ENCODE peak calls at places on chromosome 17, in eight cellular contexts. Q is pancreas, M is prostate gland, G is A549, V is IMR-90, D is PC-3, K is left ventricle myocardium inferior, C is AG10803. L is an unnamed sample.

GRCh38 chr17:9517396-9517795 is 58.2 kb downstream of the STX8 start:
- DNase-seq in Q (no peak), V (no peak), C (no peak), G (no peak), D (no peak), M (no peak), K (no peak), L (no peak)

GRCh38 chr17:49554694-49555494 is 20.8 kb upstream of the NXPH3 start:
- DNase-seq in C (no peak), Q (no peak), D (no peak), V (no peak), K (no peak), M (no peak), G (no peak), L (no peak)

GRCh38 chr17:43042025-43042424 is 17.0 kb downstream of the RND2 start:
- DNase-seq in D (no peak), M (no peak), K (no peak), Q (no peak), G (no peak), V (peak), C (peak), L (no peak)

GRCh38 chr17:39740357-39741111 is 2.8 kb downstream of the GRB7 start:
- DNase-seq in M (peak), Q (peak), D (peak), K (no peak), C (peak), G (peak), V (peak), L (peak)

GRCh38 chr17:20074489-20074888 is 65.3 kb downstream of the SPECC1 start:
- DNase-seq in Q (no peak), K (no peak), C (no peak), M (no peak), D (no peak), V (no peak), G (no peak), L (no peak)

GRCh38 chr17:18261146-18261515 is 669 bp downstream of the MIEF2 start:
- DNase-seq in Q (peak), M (peak), C (peak), V (peak), K (peak), D (peak), G (peak), L (peak)

GRCh38 chr17:64459284-64459747 is 10.4 kb downstream of the MILR1 start:
- DNase-seq in G (no peak), C (peak), Q (no peak), M (no peak), K (no peak), D (peak), V (peak), L (peak)

GRCh38 chr17:9138161-9138717 is 116.9 kb downstream of the NTN1 start:
- DNase-seq in D (no peak), Q (no peak), V (no peak), M (no peak), K (peak), G (no peak), C (peak), L (no peak)

GRCh38 chr17:12231027-12231682 is 210.5 kb downstream of the MAP2K4 start:
- DNase-seq in M (no peak), Q (no peak), V (peak), G (peak), C (peak), K (no peak), D (peak), L (no peak)

GRCh38 chr17:31074772-31075538 is 19.8 kb upstream of the NF1 start:
- DNase-seq in Q (no peak), D (peak), K (no peak), M (no peak), C (peak), V (peak), G (peak), L (no peak)

GRCh38 chr17:30130121-30130520 is 13.5 kb downstream of the NSRP1 start:
- DNase-seq in M (no peak), C (no peak), V (no peak), K (no peak), D (no peak), G (no peak), Q (no peak), L (no peak)

GRCh38 chr17:77493901-77494663 is 353.3 kb downstream of the SEC14L1 start:
- DNase-seq in Q (no peak), V (no peak), C (no peak), K (no peak), G (no peak), D (no peak), M (no peak), L (no peak)

GRCh38 chr17:8659758-8660410 is 29.4 kb upstream of the MYH10 start:
- DNase-seq in D (no peak), V (no peak), G (no peak), Q (no peak), K (no peak), M (no peak), C (no peak), L (no peak)

GRCh38 chr17:20721151-20721550 is 141.6 kb downstream of the CDRT15L2 start:
- DNase-seq in G (no peak), K (no peak), Q (no peak), C (peak), V (no peak), M (no peak), D (peak), L (no peak)

GRCh38 chr17:58421711-58422110 is 4.4 kb upstream of the RNF43 start:
- DNase-seq in V (no peak), G (no peak), D (no peak), K (no peak), Q (no peak), M (no peak), C (no peak), L (no peak)

GRCh38 chr17:14737984-14738651 is 437.2 kb downstream of the HS3ST3B1 start:
- DNase-seq in C (peak), G (peak), V (peak), M (peak), K (peak), Q (peak), D (peak), L (peak)
- TF ChIP-seq CTCF in C (peak), G (peak), V (peak), M (peak), K (no peak), Q (no peak), D (peak), L (no peak)

GRCh38 chr17:60391419-60392041 is 403 bp downstream of the USP32 start:
- DNase-seq in M (no peak), K (no peak), V (no peak), D (no peak), Q (peak), C (peak), G (peak), L (no peak)

GRCh38 chr17:60393840-60394529 is 2.1 kb upstream of the USP32 start:
- DNase-seq in M (no peak), D (no peak), G (no peak), K (no peak), Q (no peak), V (no peak), C (no peak), L (peak)

GRCh38 chr17:60392845-60393702 is 1.1 kb upstream of the USP32 start:
- DNase-seq in C (peak), K (no peak), V (peak), M (peak), D (peak), G (peak), Q (no peak), L (peak)

GRCh38 chr17:60390881-60391418 is 983 bp downstream of the USP32 start:
- DNase-seq in K (no peak), D (peak), C (peak), V (peak), G (peak), M (peak), Q (no peak), L (peak)

DNA sequence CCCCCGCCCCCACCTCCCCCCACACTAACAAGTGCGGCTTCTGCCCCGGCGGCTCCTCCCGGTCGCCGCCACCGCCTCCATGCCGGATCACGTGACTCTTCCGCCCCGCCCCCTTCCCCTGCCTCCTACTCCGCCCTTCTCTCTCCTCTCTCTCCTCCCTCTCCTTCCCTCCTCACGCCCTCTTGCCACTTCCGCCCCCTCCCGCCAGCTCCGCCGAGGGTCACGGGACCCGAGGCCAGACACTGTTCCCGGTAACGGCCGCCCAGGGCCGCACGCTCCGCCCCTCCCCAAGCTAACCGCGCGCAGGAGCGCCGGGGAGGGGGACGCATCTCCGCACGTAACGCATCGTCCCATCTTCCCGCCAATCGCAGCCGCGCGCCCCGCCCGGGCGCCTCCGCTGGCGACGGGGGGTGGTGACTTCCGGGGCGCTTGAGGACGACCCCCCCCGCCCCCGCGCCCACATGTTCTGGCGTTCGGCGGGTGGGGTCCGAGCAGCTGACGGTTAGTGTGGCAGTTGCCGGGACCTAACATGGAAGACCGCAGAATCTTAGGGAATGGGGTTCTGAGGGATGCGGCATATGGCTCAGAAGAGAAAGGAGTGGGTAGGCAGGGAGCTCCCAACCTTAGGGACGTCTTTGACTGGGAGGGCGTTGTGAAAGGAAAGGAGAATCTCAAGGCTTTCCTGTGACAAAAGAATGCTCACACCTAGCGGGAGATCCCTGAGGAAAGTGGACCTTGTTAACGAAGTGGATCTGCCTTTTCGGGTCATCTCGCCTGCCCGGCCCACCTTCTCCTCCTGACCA is at the start of gene USP32:
- DNase-seq in M (peak), K (peak), C (peak), D (peak), Q (peak), G (peak), V (peak), L (peak)
- TF ChIP-seq CTCF in M (peak), K (peak), C (peak), D (peak), Q (no peak), G (no peak), V (peak), L (no peak)

GRCh38 chr17:78998311-78999055 is 11.1 kb downstream of the CANT1 start:
- DNase-seq in V (no peak), G (no peak), D (peak), C (no peak), K (peak), Q (peak), M (peak), L (peak)
- TF ChIP-seq CTCF in V (no peak), G (no peak), D (no peak), C (no peak), K (peak), Q (no peak), M (peak), L (no peak)

DNA sequence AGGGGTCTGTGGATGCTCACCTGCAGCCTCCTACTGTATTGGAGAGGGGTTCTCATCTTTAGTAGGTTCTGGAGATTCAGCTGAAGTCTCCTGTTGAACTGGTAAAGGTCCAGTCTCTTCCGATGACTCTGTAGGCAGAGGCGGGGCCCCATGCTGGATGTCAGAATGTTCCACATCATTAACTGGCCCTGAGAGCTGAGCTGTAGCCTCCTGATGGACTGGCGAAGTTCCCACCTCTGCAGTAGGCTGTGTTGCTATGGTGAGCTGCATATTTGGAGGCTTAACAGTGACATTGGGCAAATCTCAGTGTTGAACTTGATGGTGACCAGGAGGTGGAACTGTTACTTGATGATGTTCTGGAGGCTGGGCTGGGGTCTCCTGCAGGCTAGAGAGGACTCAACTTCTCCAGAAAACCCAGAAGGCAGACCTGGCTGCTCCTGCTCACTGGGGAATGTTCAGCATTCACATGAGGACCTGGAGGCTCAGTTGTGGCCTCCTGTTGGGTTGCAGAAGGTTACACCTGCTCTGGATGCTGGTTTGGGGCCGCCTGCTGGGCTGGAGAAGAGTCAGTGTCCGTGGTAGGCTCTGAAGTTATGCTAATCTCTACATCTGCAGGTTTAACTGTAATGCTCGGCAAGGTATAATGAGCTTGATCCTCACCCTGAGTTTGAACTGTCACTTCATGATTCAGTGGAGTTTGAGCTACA is 23.9 kb downstream of the RDM1 start:
- DNase-seq in V (no peak), G (no peak), C (no peak), Q (no peak), K (no peak), M (no peak), D (no peak), L (no peak)
- TF ChIP-seq CTCF in V (no peak), G (no peak), C (no peak), Q (no peak), K (no peak), M (no peak), D (no peak), L (no peak)

DNA sequence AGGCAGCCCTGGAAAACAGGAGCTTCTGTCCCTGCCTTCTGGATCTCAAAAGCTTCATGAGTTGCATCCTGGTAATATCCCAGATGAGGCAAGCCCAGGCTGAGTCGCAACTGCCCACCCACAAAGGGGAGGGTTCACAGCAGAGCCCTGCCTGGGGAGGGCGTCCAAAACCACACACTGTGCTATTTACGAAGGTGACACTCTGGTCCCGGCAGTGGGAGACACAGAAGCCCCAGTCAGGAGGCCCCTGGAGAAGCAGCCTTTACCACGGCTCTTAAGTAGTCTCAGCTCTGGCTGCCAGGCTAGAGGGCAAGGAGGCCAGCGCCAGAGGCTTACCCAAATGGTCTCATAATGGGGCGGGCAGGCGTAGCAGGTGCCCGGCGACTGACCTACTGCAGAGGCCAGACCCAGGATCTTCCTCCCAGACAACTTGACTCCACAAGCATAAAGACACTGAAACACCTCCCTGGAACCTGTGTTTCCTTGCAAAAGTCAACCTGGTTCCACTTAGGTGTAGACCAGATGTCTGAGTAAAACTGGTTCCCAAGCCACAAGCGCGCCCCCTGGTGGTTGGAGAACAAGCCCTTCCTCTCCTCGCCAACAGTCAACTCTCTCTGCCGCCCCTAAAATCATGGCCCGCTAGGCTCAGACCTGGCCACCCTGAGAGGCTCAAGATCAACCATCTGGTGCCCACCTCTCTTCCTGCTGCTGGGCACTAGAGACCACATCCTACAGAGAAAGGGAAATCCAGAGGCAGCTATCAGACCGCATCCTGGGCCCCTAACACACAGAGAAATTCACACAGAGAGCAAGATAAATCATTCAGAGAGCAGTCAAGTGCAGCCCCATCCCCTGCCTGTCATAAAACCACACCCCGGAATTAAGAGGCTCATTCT is 5.2 kb downstream of the AXIN2 start:
- DNase-seq in Q (peak), V (peak), D (peak), K (peak), C (peak), M (peak), G (peak), L (peak)
- TF ChIP-seq CTCF in Q (peak), V (peak), D (peak), K (peak), C (peak), M (peak), G (peak), L (peak)